ENCODE peak calls at places on chromosomes 13 and 19, in seven cellular contexts. One of them, this sample, is unnamed.

GRCh38 chr13:68609671-68610070 is 1379.5 kb upstream of the PCDH9 start:
- DNase-seq in heart right ventricle: no peak
- DNase-seq in GM12878: no peak
- DNase-seq in AG04450: no peak
- DNase-seq in tibial artery: no peak
- DNase-seq in breast epithelium: no peak
- DNase-seq in cardiac muscle cell: no peak
- DNase-seq in this sample: no peak

GRCh38 chr13:41196620-41197019 is 2.3 kb upstream of the KBTBD7 start:
- DNase-seq in heart right ventricle: no peak
- DNase-seq in GM12878: no peak
- DNase-seq in AG04450: no peak
- DNase-seq in tibial artery: no peak
- DNase-seq in breast epithelium: no peak
- DNase-seq in cardiac muscle cell: peak
- DNase-seq in this sample: no peak

GRCh38 chr13:18962168-18962734 is 219.4 kb downstream of the TUBA3C start:
- DNase-seq in heart right ventricle: no peak
- DNase-seq in GM12878: no peak
- DNase-seq in AG04450: no peak
- DNase-seq in tibial artery: no peak
- DNase-seq in breast epithelium: no peak
- DNase-seq in cardiac muscle cell: no peak
- DNase-seq in this sample: no peak

GRCh38 chr13:113880651-113881611 is 17.1 kb upstream of the GAS6 start:
- DNase-seq in heart right ventricle: no peak
- DNase-seq in GM12878: no peak
- DNase-seq in AG04450: no peak
- DNase-seq in tibial artery: no peak
- DNase-seq in breast epithelium: peak
- DNase-seq in cardiac muscle cell: no peak
- DNase-seq in this sample: no peak

GRCh38 chr19:14818588-14818987 is 16.4 kb downstream of the OR7A5 start:
- DNase-seq in heart right ventricle: no peak
- DNase-seq in GM12878: no peak
- DNase-seq in AG04450: no peak
- DNase-seq in tibial artery: no peak
- DNase-seq in breast epithelium: no peak
- DNase-seq in cardiac muscle cell: no peak
- DNase-seq in this sample: no peak

GRCh38 chr13:75135325-75135825 is 346.6 kb downstream of the TBC1D4 start:
- DNase-seq in heart right ventricle: no peak
- DNase-seq in GM12878: no peak
- DNase-seq in AG04450: peak
- DNase-seq in tibial artery: no peak
- DNase-seq in breast epithelium: no peak
- DNase-seq in cardiac muscle cell: peak
- DNase-seq in this sample: no peak

GRCh38 chr13:37816276-37816675 is 53.3 kb downstream of the TRPC4 start:
- DNase-seq in heart right ventricle: no peak
- DNase-seq in GM12878: no peak
- DNase-seq in AG04450: no peak
- DNase-seq in tibial artery: no peak
- DNase-seq in breast epithelium: no peak
- DNase-seq in cardiac muscle cell: peak
- DNase-seq in this sample: no peak

GRCh38 chr13:45063261-45063870 is 56.9 kb upstream of the GTF2F2 start:
- DNase-seq in heart right ventricle: no peak
- DNase-seq in GM12878: no peak
- DNase-seq in AG04450: no peak
- DNase-seq in tibial artery: no peak
- DNase-seq in breast epithelium: no peak
- DNase-seq in cardiac muscle cell: peak
- DNase-seq in this sample: no peak

GRCh38 chr13:38618336-38618735 is 68.5 kb upstream of the FREM2 start:
- DNase-seq in heart right ventricle: no peak
- DNase-seq in GM12878: no peak
- DNase-seq in AG04450: no peak
- DNase-seq in tibial artery: no peak
- DNase-seq in breast epithelium: no peak
- DNase-seq in cardiac muscle cell: no peak
- DNase-seq in this sample: no peak

GRCh38 chr13:34256236-34256635 is 438.3 kb downstream of the RFC3 start:
- DNase-seq in heart right ventricle: no peak
- DNase-seq in GM12878: no peak
- DNase-seq in AG04450: no peak
- DNase-seq in tibial artery: no peak
- DNase-seq in breast epithelium: no peak
- DNase-seq in cardiac muscle cell: no peak
- DNase-seq in this sample: no peak

GRCh38 chr19:39319892-39320168 is 833 bp downstream of the LRFN1 start:
- DNase-seq in heart right ventricle: no peak
- DNase-seq in GM12878: no peak
- DNase-seq in AG04450: no peak
- DNase-seq in tibial artery: no peak
- DNase-seq in breast epithelium: no peak
- DNase-seq in cardiac muscle cell: no peak
- DNase-seq in this sample: no peak

GRCh38 chr19:35088514-35088913 is 27.1 kb upstream of the FXYD3 start:
- DNase-seq in heart right ventricle: no peak
- DNase-seq in GM12878: no peak
- DNase-seq in AG04450: peak
- DNase-seq in tibial artery: no peak
- DNase-seq in breast epithelium: no peak
- DNase-seq in cardiac muscle cell: peak
- DNase-seq in this sample: no peak

GRCh38 chr19:3503036-3503572 is 2.6 kb upstream of the DOHH start:
- DNase-seq in heart right ventricle: no peak
- DNase-seq in GM12878: no peak
- DNase-seq in AG04450: no peak
- DNase-seq in tibial artery: no peak
- DNase-seq in breast epithelium: no peak
- DNase-seq in cardiac muscle cell: peak
- DNase-seq in this sample: no peak

GRCh38 chr19:18657590-18658365 is 20.9 kb downstream of the KLHL26 start:
- DNase-seq in heart right ventricle: peak
- DNase-seq in GM12878: no peak
- DNase-seq in AG04450: peak
- DNase-seq in tibial artery: peak
- DNase-seq in breast epithelium: no peak
- DNase-seq in cardiac muscle cell: peak
- DNase-seq in this sample: no peak

GRCh38 chr13:30341815-30342570 is 34.6 kb upstream of the KATNAL1 start:
- DNase-seq in heart right ventricle: peak
- DNase-seq in GM12878: no peak
- DNase-seq in AG04450: peak
- DNase-seq in tibial artery: peak
- DNase-seq in breast epithelium: peak
- DNase-seq in cardiac muscle cell: peak
- DNase-seq in this sample: peak

GRCh38 chr19:44111910-44112463 is 1.2 kb upstream of the ZNF225 start:
- DNase-seq in heart right ventricle: no peak
- DNase-seq in GM12878: no peak
- DNase-seq in AG04450: peak
- DNase-seq in tibial artery: no peak
- DNase-seq in breast epithelium: no peak
- DNase-seq in cardiac muscle cell: peak
- DNase-seq in this sample: no peak

GRCh38 chr13:50334944-50335343 is 319.7 kb downstream of the KCNRG start:
- DNase-seq in heart right ventricle: no peak
- DNase-seq in GM12878: no peak
- DNase-seq in AG04450: no peak
- DNase-seq in tibial artery: no peak
- DNase-seq in breast epithelium: no peak
- DNase-seq in cardiac muscle cell: peak
- DNase-seq in this sample: no peak

GRCh38 chr13:33289966-33290365 is 4.4 kb upstream of the STARD13 start:
- DNase-seq in heart right ventricle: no peak
- DNase-seq in GM12878: no peak
- DNase-seq in AG04450: no peak
- DNase-seq in tibial artery: no peak
- DNase-seq in breast epithelium: no peak
- DNase-seq in cardiac muscle cell: no peak
- DNase-seq in this sample: no peak

GRCh38 chr19:10230155-10230903 is 802 bp downstream of the S1PR2 start:
- DNase-seq in heart right ventricle: peak
- DNase-seq in GM12878: no peak
- DNase-seq in AG04450: no peak
- DNase-seq in tibial artery: peak
- DNase-seq in breast epithelium: peak
- DNase-seq in cardiac muscle cell: peak
- DNase-seq in this sample: no peak

GRCh38 chr13:111007209-111007608 is 92.3 kb upstream of the ANKRD10 start:
- DNase-seq in heart right ventricle: no peak
- DNase-seq in GM12878: no peak
- DNase-seq in AG04450: no peak
- DNase-seq in tibial artery: no peak
- DNase-seq in breast epithelium: no peak
- DNase-seq in cardiac muscle cell: peak
- DNase-seq in this sample: no peak

GRCh38 chr19:14073925-14074838 is 1.6 kb downstream of the MISP3 start:
- DNase-seq in heart right ventricle: no peak
- DNase-seq in GM12878: no peak
- DNase-seq in AG04450: no peak
- DNase-seq in tibial artery: no peak
- DNase-seq in breast epithelium: no peak
- DNase-seq in cardiac muscle cell: no peak
- DNase-seq in this sample: peak

GRCh38 chr13:59360916-59361315 is 802.8 kb downstream of the DIAPH3 start:
- DNase-seq in heart right ventricle: no peak
- DNase-seq in GM12878: no peak
- DNase-seq in AG04450: no peak
- DNase-seq in tibial artery: no peak
- DNase-seq in breast epithelium: no peak
- DNase-seq in cardiac muscle cell: no peak
- DNase-seq in this sample: no peak

GRCh38 chr13:55606045-55606665 is 1534.6 kb upstream of the PRR20A start:
- DNase-seq in heart right ventricle: no peak
- DNase-seq in GM12878: no peak
- DNase-seq in AG04450: no peak
- DNase-seq in tibial artery: no peak
- DNase-seq in breast epithelium: no peak
- DNase-seq in cardiac muscle cell: no peak
- DNase-seq in this sample: no peak

GRCh38 chr19:41322451-41322850 is 12.5 kb downstream of the CCDC97 start:
- DNase-seq in heart right ventricle: no peak
- DNase-seq in GM12878: no peak
- DNase-seq in AG04450: no peak
- DNase-seq in tibial artery: no peak
- DNase-seq in breast epithelium: no peak
- DNase-seq in cardiac muscle cell: no peak
- DNase-seq in this sample: no peak

GRCh38 chr19:41321600-41322270 is 11.8 kb downstream of the CCDC97 start:
- DNase-seq in heart right ventricle: no peak
- DNase-seq in GM12878: no peak
- DNase-seq in AG04450: no peak
- DNase-seq in tibial artery: no peak
- DNase-seq in breast epithelium: no peak
- DNase-seq in cardiac muscle cell: peak
- DNase-seq in this sample: no peak

GRCh38 chr19:41320568-41320967 is 10.6 kb downstream of the CCDC97 start:
- DNase-seq in heart right ventricle: no peak
- DNase-seq in GM12878: no peak
- DNase-seq in AG04450: no peak
- DNase-seq in tibial artery: no peak
- DNase-seq in breast epithelium: no peak
- DNase-seq in cardiac muscle cell: no peak
- DNase-seq in this sample: no peak

GRCh38 chr19:41320185-41320518 is 10.2 kb downstream of the CCDC97 start:
- DNase-seq in heart right ventricle: no peak
- DNase-seq in GM12878: no peak
- DNase-seq in AG04450: no peak
- DNase-seq in tibial artery: no peak
- DNase-seq in breast epithelium: no peak
- DNase-seq in cardiac muscle cell: no peak
- DNase-seq in this sample: no peak

GRCh38 chr19:41321204-41321599 is 11.2 kb downstream of the CCDC97 start:
- DNase-seq in heart right ventricle: no peak
- DNase-seq in GM12878: no peak
- DNase-seq in AG04450: no peak
- DNase-seq in tibial artery: no peak
- DNase-seq in breast epithelium: no peak
- DNase-seq in cardiac muscle cell: no peak
- DNase-seq in this sample: no peak
- H3K27ac ChIP-seq in heart right ventricle: peak
- H3K27ac ChIP-seq in GM12878: no peak
- H3K27ac ChIP-seq in AG04450: no peak
- H3K27ac ChIP-seq in tibial artery: no peak
- H3K27ac ChIP-seq in breast epithelium: no peak
- H3K27ac ChIP-seq in cardiac muscle cell: peak
- H3K27ac ChIP-seq in this sample: no peak

GRCh38 chr19:57305056-57305455 is 15.2 kb upstream of the ZNF543 start:
- DNase-seq in heart right ventricle: no peak
- DNase-seq in GM12878: no peak
- DNase-seq in AG04450: no peak
- DNase-seq in tibial artery: no peak
- DNase-seq in breast epithelium: no peak
- DNase-seq in cardiac muscle cell: no peak
- DNase-seq in this sample: no peak
- H3K27ac ChIP-seq in heart right ventricle: no peak
- H3K27ac ChIP-seq in GM12878: no peak
- H3K27ac ChIP-seq in AG04450: no peak
- H3K27ac ChIP-seq in tibial artery: no peak
- H3K27ac ChIP-seq in breast epithelium: peak
- H3K27ac ChIP-seq in cardiac muscle cell: no peak
- H3K27ac ChIP-seq in this sample: no peak

DNA sequence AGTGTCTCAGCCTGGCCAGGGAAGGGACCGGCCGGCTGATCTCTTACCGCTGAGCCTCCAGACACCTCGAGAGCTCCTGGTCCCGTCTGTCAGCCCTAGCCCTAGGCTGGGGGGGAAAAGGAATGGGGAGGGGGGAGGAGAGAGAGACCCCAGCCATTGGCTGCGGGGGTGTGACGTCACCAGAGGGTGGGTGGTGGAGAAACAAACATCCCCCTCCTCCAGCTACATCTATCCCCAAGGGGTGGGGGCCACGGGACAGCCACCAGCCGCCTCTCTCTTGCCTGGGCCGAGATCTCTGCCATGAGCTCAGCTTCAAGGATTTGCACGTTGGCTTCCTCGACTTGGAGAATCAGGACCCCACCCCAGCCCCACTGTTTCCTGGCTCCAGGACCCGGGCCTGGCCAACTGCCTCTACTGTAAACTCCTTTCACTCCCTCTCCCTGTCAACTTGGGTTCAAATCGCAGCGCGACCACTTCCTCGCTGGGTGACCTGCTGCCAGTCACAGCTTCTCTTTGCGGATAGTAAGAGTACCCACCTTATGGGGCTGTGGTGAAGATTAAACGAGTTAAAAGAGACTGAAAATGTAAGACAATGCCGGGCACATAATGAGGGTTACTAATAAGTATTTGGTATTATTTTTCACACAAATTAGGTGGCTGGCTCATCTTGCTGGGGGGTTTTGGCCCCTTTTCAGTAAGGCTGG is at the start of gene PRX:
- DNase-seq in heart right ventricle: no peak
- DNase-seq in GM12878: no peak
- DNase-seq in AG04450: no peak
- DNase-seq in tibial artery: no peak
- DNase-seq in breast epithelium: no peak
- DNase-seq in cardiac muscle cell: no peak
- DNase-seq in this sample: no peak
- H3K27ac ChIP-seq in heart right ventricle: peak
- H3K27ac ChIP-seq in GM12878: no peak
- H3K27ac ChIP-seq in AG04450: no peak
- H3K27ac ChIP-seq in tibial artery: no peak
- H3K27ac ChIP-seq in breast epithelium: peak
- H3K27ac ChIP-seq in cardiac muscle cell: no peak
- H3K27ac ChIP-seq in this sample: no peak

GRCh38 chr19:46303702-46304397 is 7.0 kb downstream of the HIF3A start:
- DNase-seq in heart right ventricle: peak
- DNase-seq in GM12878: no peak
- DNase-seq in AG04450: no peak
- DNase-seq in tibial artery: peak
- DNase-seq in breast epithelium: peak
- DNase-seq in cardiac muscle cell: peak
- DNase-seq in this sample: no peak
- H3K27ac ChIP-seq in heart right ventricle: peak
- H3K27ac ChIP-seq in GM12878: no peak
- H3K27ac ChIP-seq in AG04450: no peak
- H3K27ac ChIP-seq in tibial artery: peak
- H3K27ac ChIP-seq in breast epithelium: no peak
- H3K27ac ChIP-seq in cardiac muscle cell: peak
- H3K27ac ChIP-seq in this sample: peak

This sample was measured in substantia nigra.